ENCODE peak calls at places on chromosomes 2 and 18, in nine cellular contexts. R is transverse colon; X is prostate gland; M is upper lobe of right lung; E is heart right ventricle; C is DND-41; Z is left ventricle myocardium inferior; V is CD4-positive, CD25-positive, alpha-beta regulatory T cell; Q is ovary. S is an unnamed sample. For H3K4me1, the result is how much of the 10 kb centered on the place peaks cover.

GRCh38 chr2:217325810-217326209 is 465.9 kb upstream of the TNP1 start:
- DNase-seq in R (no peak), X (no peak), M (no peak), E (no peak), C (no peak), Z (no peak), V (no peak), Q (no peak), S (no peak)

GRCh38 chr2:229174794-229175529 is 96.1 kb downstream of the PID1 start:
- DNase-seq in R (no peak), X (no peak), M (no peak), E (no peak), C (no peak), Z (no peak), V (no peak), Q (no peak), S (no peak)

GRCh38 chr2:201402651-201403573 is 45.8 kb upstream of the FLACC1 start:
- DNase-seq in R (no peak), X (no peak), M (no peak), E (no peak), C (no peak), Z (no peak), V (no peak), Q (no peak), S (no peak)

GRCh38 chr18:59996370-59996966 is 96.7 kb downstream of the PMAIP1 start:
- DNase-seq in R (peak), X (no peak), M (no peak), E (no peak), C (peak), Z (no peak), V (no peak), Q (no peak), S (no peak)

GRCh38 chr2:23491622-23492336 is 106.8 kb downstream of the KLHL29 start:
- DNase-seq in R (no peak), X (no peak), M (no peak), E (no peak), C (no peak), Z (no peak), V (no peak), Q (no peak), S (no peak)

GRCh38 chr2:44168684-44169154 is at the start of gene PPM1B:
- DNase-seq in R (peak), X (peak), M (peak), E (peak), C (no peak), Z (peak), V (peak), Q (peak), S (peak)

GRCh38 chr2:215431778-215432758 is 3.8 kb downstream of the FN1 start:
- DNase-seq in R (no peak), X (no peak), M (no peak), E (no peak), C (no peak), Z (no peak), V (no peak), Q (no peak), S (no peak)

GRCh38 chr2:199631129-199631528 is 173.4 kb upstream of the SATB2 start:
- DNase-seq in R (no peak), X (no peak), M (no peak), E (no peak), C (no peak), Z (no peak), V (no peak), Q (no peak), S (no peak)

GRCh38 chr2:207290833-207291232 is 125.1 kb upstream of the KLF7 start:
- DNase-seq in R (no peak), X (no peak), M (no peak), E (no peak), C (no peak), Z (no peak), V (no peak), Q (no peak), S (no peak)

GRCh38 chr2:232438951-232439757 is 16.8 kb upstream of the ALPI start:
- DNase-seq in R (peak), X (no peak), M (peak), E (no peak), C (peak), Z (no peak), V (no peak), Q (no peak), S (no peak)

GRCh38 chr2:14239605-14240004 is 392.9 kb upstream of the LRATD1 start:
- DNase-seq in R (no peak), X (no peak), M (no peak), E (no peak), C (no peak), Z (no peak), V (no peak), Q (no peak), S (no peak)

GRCh38 chr2:180905002-180905401 is 75.4 kb upstream of the UBE2E3 start:
- DNase-seq in R (no peak), X (no peak), M (no peak), E (no peak), C (no peak), Z (no peak), V (no peak), Q (no peak), S (no peak)

GRCh38 chr2:156021326-156022040 is 311.0 kb downstream of the NR4A2 start:
- DNase-seq in R (no peak), X (peak), M (no peak), E (no peak), C (no peak), Z (no peak), V (no peak), Q (no peak), S (no peak)

GRCh38 chr18:61400016-61400630 is 66.9 kb downstream of the CDH20 start:
- DNase-seq in R (no peak), X (no peak), M (no peak), E (no peak), C (no peak), Z (no peak), V (no peak), Q (no peak), S (no peak)

GRCh38 chr2:189424956-189425355 is 16.3 kb upstream of the WDR75 start:
- DNase-seq in R (no peak), X (no peak), M (no peak), E (no peak), C (no peak), Z (no peak), V (no peak), Q (no peak), S (no peak)

GRCh38 chr18:10188971-10189810 is 265.2 kb upstream of the APCDD1 start:
- DNase-seq in R (no peak), X (no peak), M (no peak), E (peak), C (no peak), Z (peak), V (no peak), Q (no peak), S (no peak)

GRCh38 chr2:42944744-42945415 is 152.5 kb upstream of the HAAO start:
- DNase-seq in R (no peak), X (no peak), M (no peak), E (no peak), C (no peak), Z (no peak), V (no peak), Q (no peak), S (no peak)

GRCh38 chr2:233413529-233414272 is 59.4 kb downstream of the DGKD start:
- DNase-seq in R (no peak), X (no peak), M (peak), E (peak), C (no peak), Z (peak), V (peak), Q (no peak), S (no peak)

GRCh38 chr2:2866459-2866858 is 511.2 kb downstream of the EIPR1 start:
- DNase-seq in R (no peak), X (no peak), M (no peak), E (no peak), C (no peak), Z (no peak), V (no peak), Q (no peak), S (no peak)

GRCh38 chr2:33583194-33583938 is 15.7 kb downstream of the FAM98A start:
- DNase-seq in R (no peak), X (no peak), M (no peak), E (no peak), C (peak), Z (no peak), V (no peak), Q (no peak), S (no peak)

GRCh38 chr2:109170645-109171044 is 41.6 kb downstream of the SH3RF3 start:
- DNase-seq in R (no peak), X (no peak), M (no peak), E (no peak), C (no peak), Z (no peak), V (no peak), Q (no peak), S (no peak)

GRCh38 chr2:112216158-112216557 is 38.7 kb downstream of the ZC3H8 start:
- DNase-seq in R (no peak), X (no peak), M (no peak), E (no peak), C (no peak), Z (no peak), V (no peak), Q (no peak), S (no peak)

GRCh38 chr2:6845903-6846302 is 19.8 kb downstream of the CMPK2 start:
- DNase-seq in R (no peak), X (no peak), M (no peak), E (no peak), C (no peak), Z (no peak), V (no peak), Q (no peak), S (no peak)

GRCh38 chr2:200534572-200534971 is 8.6 kb downstream of the SGO2 start:
- DNase-seq in R (no peak), X (no peak), M (no peak), E (no peak), C (no peak), Z (no peak), V (no peak), Q (no peak), S (no peak)

GRCh38 chr2:70069049-70069448 is 18.2 kb upstream of the PCBP1 start:
- DNase-seq in R (peak), X (no peak), M (no peak), E (no peak), C (no peak), Z (no peak), V (peak), Q (no peak), S (no peak)

GRCh38 chr2:138121769-138122661 is 157.7 kb downstream of the HNMT start:
- DNase-seq in R (peak), X (no peak), M (no peak), E (no peak), C (no peak), Z (no peak), V (no peak), Q (no peak), S (no peak)

GRCh38 chr2:55838653-55839052 is 84.9 kb downstream of the EFEMP1 start:
- DNase-seq in R (no peak), X (no peak), M (no peak), E (no peak), C (no peak), Z (no peak), V (no peak), Q (no peak), S (no peak)

GRCh38 chr2:12498703-12499102 is 218.0 kb upstream of the TRIB2 start:
- DNase-seq in R (no peak), X (no peak), M (no peak), E (no peak), C (no peak), Z (no peak), V (no peak), Q (no peak), S (no peak)

GRCh38 chr18:50283469-50284209 is 2.3 kb upstream of the MBD1 start:
- DNase-seq in R (no peak), X (no peak), M (no peak), E (peak), C (no peak), Z (no peak), V (no peak), Q (no peak), S (no peak)

GRCh38 chr2:76870581-76870980 is 651.6 kb downstream of the LRRTM4 start:
- DNase-seq in R (no peak), X (no peak), M (no peak), E (no peak), C (no peak), Z (no peak), V (no peak), Q (no peak), S (no peak)

GRCh38 chr2:152508446-152508845 is 173.5 kb downstream of the FMNL2 start:
- DNase-seq in R (no peak), X (no peak), M (no peak), E (no peak), C (no peak), Z (no peak), V (no peak), Q (no peak), S (no peak)

GRCh38 chr2:72104821-72105588 is 42.7 kb downstream of the CYP26B1 start:
- DNase-seq in R (no peak), X (no peak), M (no peak), E (no peak), C (no peak), Z (no peak), V (no peak), Q (no peak), S (peak)

GRCh38 chr2:203052539-203052938 is 37.9 kb downstream of the NBEAL1 start:
- DNase-seq in R (no peak), X (no peak), M (no peak), E (no peak), C (no peak), Z (no peak), V (no peak), Q (no peak), S (no peak)
- H3K27ac ChIP-seq in R (no peak), X (no peak), M (no peak), E (no peak), C (no peak), Z (no peak), V (no peak), Q (no peak), S (no peak)

DNA sequence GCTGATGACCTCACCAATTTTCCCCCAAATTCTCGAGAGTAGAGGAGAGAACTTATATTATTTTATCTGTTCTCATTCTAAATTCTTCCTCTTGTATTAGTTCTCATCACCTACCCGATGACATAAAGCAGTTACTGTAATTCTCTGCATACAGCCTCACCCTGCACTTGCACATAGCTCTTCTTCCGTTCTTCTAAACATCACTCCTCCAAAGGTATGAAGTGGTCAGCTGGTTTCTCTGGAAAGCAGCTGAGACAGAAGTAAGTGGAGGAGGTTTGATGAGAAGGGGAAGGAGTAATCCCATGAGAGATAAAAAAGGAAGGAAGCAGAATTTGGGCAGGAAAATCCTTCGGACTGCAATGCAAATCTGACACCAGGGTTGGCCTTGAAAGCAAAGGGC is 39.0 kb downstream of the FBXO48 start:
- DNase-seq in R (no peak), X (no peak), M (no peak), E (no peak), C (no peak), Z (no peak), V (no peak), Q (no peak), S (no peak)
- H3K4me1 ChIP-seq in R (under half), X (under half), M (under half), E (under half), C (under half), Z (under half), V (under half), Q (under half), S (under half)

GRCh38 chr2:235668782-235669181 is 174.9 kb downstream of the AGAP1 start:
- DNase-seq in R (no peak), X (no peak), M (no peak), E (no peak), C (no peak), Z (no peak), V (no peak), Q (no peak), S (no peak)

GRCh38 chr2:235669983-235670962 is 176.4 kb downstream of the AGAP1 start:
- DNase-seq in R (peak), X (peak), M (peak), E (peak), C (no peak), Z (peak), V (no peak), Q (peak), S (no peak)

GRCh38 chr2:235669269-235669831 is 175.5 kb downstream of the AGAP1 start:
- DNase-seq in R (peak), X (peak), M (peak), E (peak), C (peak), Z (peak), V (no peak), Q (peak), S (no peak)

GRCh38 chr2:235672720-235673119 is 178.9 kb downstream of the AGAP1 start:
- DNase-seq in R (no peak), X (no peak), M (no peak), E (no peak), C (no peak), Z (no peak), V (no peak), Q (no peak), S (no peak)

GRCh38 chr2:235670974-235671787 is 177.3 kb downstream of the AGAP1 start:
- DNase-seq in R (no peak), X (no peak), M (no peak), E (no peak), C (no peak), Z (no peak), V (no peak), Q (no peak), S (no peak)
- H3K4me3 ChIP-seq in R (peak), X (peak), M (peak), E (peak), C (peak), Z (peak), V (no peak), Q (peak), S (peak)

GRCh38 chr2:226336283-226336682 is 463.3 kb downstream of the IRS1 start:
- DNase-seq in R (no peak), X (no peak), M (no peak), E (no peak), C (no peak), Z (no peak), V (no peak), Q (no peak), S (no peak)
- H3K27ac ChIP-seq in R (no peak), X (no peak), M (no peak), E (no peak), C (no peak), Z (no peak), V (no peak), Q (no peak), S (no peak)

GRCh38 chr2:88868861-88869260 is 177.4 kb downstream of the RPIA start:
- DNase-seq in R (no peak), X (no peak), M (no peak), E (no peak), C (no peak), Z (no peak), V (no peak), Q (no peak), S (no peak)
- H3K4me1 ChIP-seq in R (under half), X (under half), M (under half), E (under half), C (under half), Z (under half), V (under half), Q (under half), S (under half)

GRCh38 chr2:98446850-98447249 is 2.2 kb downstream of the INPP4A start:
- DNase-seq in R (no peak), X (no peak), M (no peak), E (no peak), C (no peak), Z (no peak), V (no peak), Q (no peak), S (no peak)
- H3K4me3 ChIP-seq in R (no peak), X (no peak), M (peak), E (no peak), C (peak), Z (peak), V (peak), Q (no peak), S (no peak)

DNA sequence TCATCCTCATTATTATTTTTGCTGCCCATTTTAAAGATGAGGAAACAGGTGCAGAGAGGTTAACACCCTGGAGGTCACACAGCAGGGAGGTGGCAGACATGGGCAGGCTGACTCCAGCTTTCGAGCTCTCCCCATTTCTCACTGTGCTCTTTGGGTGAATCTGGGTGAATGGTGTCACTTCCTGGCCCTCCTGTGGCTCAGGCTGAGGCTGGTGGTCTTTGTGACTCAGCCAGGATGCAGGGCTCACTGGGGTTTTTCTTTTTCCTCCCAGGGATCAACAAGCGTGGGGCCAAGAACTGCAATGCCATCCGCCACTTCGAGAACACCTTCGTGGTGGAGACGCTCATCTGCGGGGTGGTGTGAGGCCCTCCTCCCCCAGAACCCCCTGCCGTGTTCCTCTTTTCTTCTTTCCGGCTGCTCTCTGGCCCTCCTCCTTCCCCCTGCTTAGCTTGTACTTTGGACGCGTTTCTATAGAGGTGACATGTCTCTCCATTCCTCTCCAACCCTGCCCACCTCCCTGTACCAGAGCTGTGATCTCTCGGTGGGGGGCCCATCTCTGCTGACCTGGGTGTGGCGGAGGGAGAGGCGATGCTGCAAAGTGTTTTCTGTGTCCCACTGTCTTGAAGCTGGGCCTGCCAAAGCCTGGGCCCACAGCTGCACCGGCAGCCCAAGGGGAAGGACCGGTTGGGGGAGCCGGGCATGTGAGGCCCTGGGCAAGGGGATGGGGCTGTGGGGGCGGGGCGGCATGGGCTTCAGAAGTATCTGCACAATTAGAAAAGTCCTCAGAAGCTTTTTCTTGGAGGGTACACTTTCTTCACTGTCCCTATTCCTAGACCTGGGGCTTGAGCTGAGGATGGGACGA is 13.2 kb downstream of the ITM2C start:
- DNase-seq in R (peak), X (no peak), M (peak), E (no peak), C (peak), Z (no peak), V (no peak), Q (no peak), S (no peak)
- H3K27ac ChIP-seq in R (peak), X (no peak), M (no peak), E (no peak), C (peak), Z (no peak), V (no peak), Q (no peak), S (no peak)

GRCh38 chr2:241963223-241963622 is 93.7 kb downstream of the RTP5 start:
- DNase-seq in R (no peak), X (no peak), M (peak), E (no peak), C (no peak), Z (no peak), V (no peak), Q (no peak), S (no peak)
- H3K4me1 ChIP-seq in R (under half), X (under half), M (under half), E (under half), C (under half), Z (under half), V (under half), Q (under half), S (under half)